ENCODE peak calls at places on chromosomes 1 and 21, in seven cellular contexts. One of them, this sample, is unnamed.

GRCh38 chr1:232943679-232944252 is 6.6 kb upstream of the NTPCR start:
- DNase-seq in IMR-90: no peak
- DNase-seq in H9: no peak
- DNase-seq in H1: no peak
- DNase-seq in mesenchymal stem cell: no peak
- DNase-seq in mesendoderm: no peak
- DNase-seq in trophoblast cell: no peak
- DNase-seq in this sample: no peak

GRCh38 chr1:215830221-215830620 is 263.1 kb downstream of the KCTD3 start:
- DNase-seq in IMR-90: no peak
- DNase-seq in H9: no peak
- DNase-seq in H1: no peak
- DNase-seq in mesenchymal stem cell: no peak
- DNase-seq in mesendoderm: no peak
- DNase-seq in trophoblast cell: no peak
- DNase-seq in this sample: no peak

GRCh38 chr1:236168716-236169429 is 26.5 kb downstream of the GPR137B start:
- DNase-seq in IMR-90: peak
- DNase-seq in H9: peak
- DNase-seq in H1: peak
- DNase-seq in mesenchymal stem cell: peak
- DNase-seq in mesendoderm: no peak
- DNase-seq in trophoblast cell: peak
- DNase-seq in this sample: no peak

GRCh38 chr1:44318097-44319088 is 36.7 kb downstream of the ERI3 start:
- DNase-seq in IMR-90: peak
- DNase-seq in H9: peak
- DNase-seq in H1: peak
- DNase-seq in mesenchymal stem cell: peak
- DNase-seq in mesendoderm: peak
- DNase-seq in trophoblast cell: peak
- DNase-seq in this sample: no peak

GRCh38 chr1:150221552-150221951 is 14.4 kb downstream of the ANP32E start:
- DNase-seq in IMR-90: peak
- DNase-seq in H9: no peak
- DNase-seq in H1: peak
- DNase-seq in mesenchymal stem cell: peak
- DNase-seq in mesendoderm: no peak
- DNase-seq in trophoblast cell: peak
- DNase-seq in this sample: no peak

GRCh38 chr1:168386492-168386891 is 105.8 kb downstream of the TBX19 start:
- DNase-seq in IMR-90: no peak
- DNase-seq in H9: no peak
- DNase-seq in H1: no peak
- DNase-seq in mesenchymal stem cell: no peak
- DNase-seq in mesendoderm: no peak
- DNase-seq in trophoblast cell: no peak
- DNase-seq in this sample: no peak

GRCh38 chr1:84462118-84462517 is 16.9 kb upstream of the RPF1 start:
- DNase-seq in IMR-90: no peak
- DNase-seq in H9: no peak
- DNase-seq in H1: no peak
- DNase-seq in mesenchymal stem cell: no peak
- DNase-seq in mesendoderm: no peak
- DNase-seq in trophoblast cell: no peak
- DNase-seq in this sample: no peak

GRCh38 chr1:160325252-160325651 is 17.8 kb downstream of the COPA start:
- DNase-seq in IMR-90: no peak
- DNase-seq in H9: no peak
- DNase-seq in H1: no peak
- DNase-seq in mesenchymal stem cell: no peak
- DNase-seq in mesendoderm: no peak
- DNase-seq in trophoblast cell: no peak
- DNase-seq in this sample: no peak

GRCh38 chr21:37767984-37768383 is 148.3 kb downstream of the KCNJ6 start:
- DNase-seq in IMR-90: peak
- DNase-seq in H9: no peak
- DNase-seq in H1: no peak
- DNase-seq in mesenchymal stem cell: peak
- DNase-seq in mesendoderm: no peak
- DNase-seq in trophoblast cell: no peak
- DNase-seq in this sample: no peak

GRCh38 chr1:190754769-190755168 is 277.1 kb upstream of the BRINP3 start:
- DNase-seq in IMR-90: peak
- DNase-seq in H9: no peak
- DNase-seq in H1: no peak
- DNase-seq in mesenchymal stem cell: no peak
- DNase-seq in mesendoderm: no peak
- DNase-seq in trophoblast cell: no peak
- DNase-seq in this sample: no peak

GRCh38 chr21:35840949-35841348 is 219.4 kb downstream of the SETD4 start:
- DNase-seq in IMR-90: no peak
- DNase-seq in H9: no peak
- DNase-seq in H1: no peak
- DNase-seq in mesenchymal stem cell: no peak
- DNase-seq in mesendoderm: no peak
- DNase-seq in trophoblast cell: no peak
- DNase-seq in this sample: no peak

GRCh38 chr21:35838350-35838749 is 222.0 kb downstream of the SETD4 start:
- DNase-seq in IMR-90: no peak
- DNase-seq in H9: no peak
- DNase-seq in H1: no peak
- DNase-seq in mesenchymal stem cell: no peak
- DNase-seq in mesendoderm: peak
- DNase-seq in trophoblast cell: no peak
- DNase-seq in this sample: no peak

GRCh38 chr21:35840197-35840799 is 220.0 kb downstream of the SETD4 start:
- DNase-seq in IMR-90: peak
- DNase-seq in H9: no peak
- DNase-seq in H1: no peak
- DNase-seq in mesenchymal stem cell: peak
- DNase-seq in mesendoderm: peak
- DNase-seq in trophoblast cell: peak
- DNase-seq in this sample: peak

GRCh38 chr21:35843911-35844667 is 216.2 kb downstream of the SETD4 start:
- DNase-seq in IMR-90: no peak
- DNase-seq in H9: no peak
- DNase-seq in H1: no peak
- DNase-seq in mesenchymal stem cell: no peak
- DNase-seq in mesendoderm: no peak
- DNase-seq in trophoblast cell: no peak
- DNase-seq in this sample: no peak

GRCh38 chr21:35838987-35839763 is 221.2 kb downstream of the SETD4 start:
- DNase-seq in IMR-90: no peak
- DNase-seq in H9: no peak
- DNase-seq in H1: no peak
- DNase-seq in mesenchymal stem cell: no peak
- DNase-seq in mesendoderm: no peak
- DNase-seq in trophoblast cell: no peak
- DNase-seq in this sample: no peak
- H3K23ac ChIP-seq in IMR-90: no peak
- H3K23ac ChIP-seq in H9: no peak
- H3K23ac ChIP-seq in H1: no peak
- H3K23ac ChIP-seq in mesenchymal stem cell: no peak
- H3K23ac ChIP-seq in mesendoderm: peak
- H3K23ac ChIP-seq in trophoblast cell: peak
- H3K23ac ChIP-seq in this sample: no peak

GRCh38 chr1:213070399-213070798 is 19.4 kb downstream of the RPS6KC1 start:
- DNase-seq in IMR-90: peak
- DNase-seq in H9: no peak
- DNase-seq in H1: no peak
- DNase-seq in mesenchymal stem cell: peak
- DNase-seq in mesendoderm: no peak
- DNase-seq in trophoblast cell: no peak
- DNase-seq in this sample: no peak
- H3K23ac ChIP-seq in IMR-90: no peak
- H3K23ac ChIP-seq in H9: no peak
- H3K23ac ChIP-seq in H1: no peak
- H3K23ac ChIP-seq in mesenchymal stem cell: no peak
- H3K23ac ChIP-seq in mesendoderm: no peak
- H3K23ac ChIP-seq in trophoblast cell: no peak
- H3K23ac ChIP-seq in this sample: no peak

GRCh38 chr21:32587651-32588050 is 2.3 kb upstream of the TCP10L start:
- DNase-seq in IMR-90: no peak
- DNase-seq in H9: no peak
- DNase-seq in H1: no peak
- DNase-seq in mesenchymal stem cell: no peak
- DNase-seq in mesendoderm: no peak
- DNase-seq in trophoblast cell: peak
- DNase-seq in this sample: no peak

GRCh38 chr21:32587112-32587511 is 1.8 kb upstream of the TCP10L start:
- DNase-seq in IMR-90: no peak
- DNase-seq in H9: no peak
- DNase-seq in H1: no peak
- DNase-seq in mesenchymal stem cell: no peak
- DNase-seq in mesendoderm: no peak
- DNase-seq in trophoblast cell: no peak
- DNase-seq in this sample: no peak

GRCh38 chr21:32585970-32586369 is 647 bp upstream of the TCP10L start:
- DNase-seq in IMR-90: no peak
- DNase-seq in H9: no peak
- DNase-seq in H1: no peak
- DNase-seq in mesenchymal stem cell: no peak
- DNase-seq in mesendoderm: no peak
- DNase-seq in trophoblast cell: peak
- DNase-seq in this sample: no peak

GRCh38 chr21:32584472-32584871 is 851 bp downstream of the TCP10L start:
- DNase-seq in IMR-90: no peak
- DNase-seq in H9: no peak
- DNase-seq in H1: no peak
- DNase-seq in mesenchymal stem cell: no peak
- DNase-seq in mesendoderm: no peak
- DNase-seq in trophoblast cell: no peak
- DNase-seq in this sample: no peak

DNA sequence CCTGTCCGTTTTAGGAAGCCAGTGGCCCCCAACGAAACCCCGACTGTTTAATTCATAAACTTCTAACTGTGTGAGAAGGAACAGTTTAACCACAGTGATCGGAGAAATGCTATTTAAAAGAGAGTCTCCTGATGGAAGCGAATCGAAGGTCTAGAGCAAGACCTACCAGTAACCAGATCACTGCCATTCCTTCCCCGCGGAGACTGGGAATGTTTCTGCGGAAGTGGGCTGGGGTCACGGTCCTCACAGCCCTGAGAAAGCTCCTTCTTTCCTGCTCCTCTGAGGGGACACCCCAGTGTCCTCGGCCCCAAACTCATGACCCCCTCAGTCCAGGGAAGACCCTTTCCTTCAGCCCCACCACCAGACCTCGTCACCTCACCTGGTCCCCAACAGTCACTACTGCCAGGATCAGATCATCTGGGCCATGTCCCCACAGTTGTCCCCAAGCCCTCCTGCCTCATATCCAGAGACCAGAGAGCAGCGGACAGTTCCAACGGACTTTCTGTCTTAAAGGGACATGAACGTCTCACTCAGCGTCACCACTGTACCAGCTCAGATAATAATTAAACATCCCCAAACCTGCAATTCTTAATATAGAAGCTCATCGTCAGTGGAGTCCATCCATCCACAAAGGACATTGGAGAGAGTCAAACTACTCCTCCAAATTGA is at the start of gene TCP10L:
- DNase-seq in IMR-90: no peak
- DNase-seq in H9: no peak
- DNase-seq in H1: no peak
- DNase-seq in mesenchymal stem cell: no peak
- DNase-seq in mesendoderm: no peak
- DNase-seq in trophoblast cell: no peak
- DNase-seq in this sample: no peak
- H3K23ac ChIP-seq in IMR-90: no peak
- H3K23ac ChIP-seq in H9: no peak
- H3K23ac ChIP-seq in H1: no peak
- H3K23ac ChIP-seq in mesenchymal stem cell: no peak
- H3K23ac ChIP-seq in mesendoderm: no peak
- H3K23ac ChIP-seq in trophoblast cell: no peak
- H3K23ac ChIP-seq in this sample: no peak

GRCh38 chr1:207793327-207793726 is 41.5 kb downstream of the CD46 start:
- DNase-seq in IMR-90: no peak
- DNase-seq in H9: no peak
- DNase-seq in H1: no peak
- DNase-seq in mesenchymal stem cell: no peak
- DNase-seq in mesendoderm: no peak
- DNase-seq in trophoblast cell: no peak
- DNase-seq in this sample: no peak

GRCh38 chr1:207791290-207791689 is 39.4 kb downstream of the CD46 start:
- DNase-seq in IMR-90: no peak
- DNase-seq in H9: no peak
- DNase-seq in H1: no peak
- DNase-seq in mesenchymal stem cell: no peak
- DNase-seq in mesendoderm: no peak
- DNase-seq in trophoblast cell: peak
- DNase-seq in this sample: no peak

GRCh38 chr1:207789792-207790787 is 38.2 kb downstream of the CD46 start:
- DNase-seq in IMR-90: peak
- DNase-seq in H9: no peak
- DNase-seq in H1: no peak
- DNase-seq in mesenchymal stem cell: peak
- DNase-seq in mesendoderm: no peak
- DNase-seq in trophoblast cell: peak
- DNase-seq in this sample: no peak

GRCh38 chr1:207787776-207788175 is 35.9 kb downstream of the CD46 start:
- DNase-seq in IMR-90: peak
- DNase-seq in H9: no peak
- DNase-seq in H1: no peak
- DNase-seq in mesenchymal stem cell: no peak
- DNase-seq in mesendoderm: no peak
- DNase-seq in trophoblast cell: peak
- DNase-seq in this sample: no peak

DNA sequence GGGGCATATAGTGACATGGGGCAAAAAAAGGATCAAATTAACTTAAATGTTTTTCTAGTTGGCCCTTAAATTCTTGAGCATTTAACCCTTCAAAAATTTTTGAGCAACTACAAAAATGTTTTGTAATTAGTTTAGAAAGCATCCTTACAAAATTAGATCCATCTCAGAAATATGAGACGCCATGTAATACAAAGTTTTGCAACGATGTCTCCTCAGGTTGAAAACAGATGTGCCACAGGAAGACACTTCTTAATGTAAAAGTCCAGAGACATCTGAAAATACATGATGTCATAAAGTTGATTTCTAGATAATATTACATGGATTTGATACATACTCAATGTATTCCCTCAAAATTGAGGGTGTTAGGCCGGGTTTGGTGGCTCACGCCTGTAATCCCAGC is 37.5 kb downstream of the CD46 start:
- DNase-seq in IMR-90: no peak
- DNase-seq in H9: no peak
- DNase-seq in H1: no peak
- DNase-seq in mesenchymal stem cell: no peak
- DNase-seq in mesendoderm: no peak
- DNase-seq in trophoblast cell: no peak
- DNase-seq in this sample: no peak
- H3K23ac ChIP-seq in IMR-90: no peak
- H3K23ac ChIP-seq in H9: no peak
- H3K23ac ChIP-seq in H1: no peak
- H3K23ac ChIP-seq in mesenchymal stem cell: no peak
- H3K23ac ChIP-seq in mesendoderm: no peak
- H3K23ac ChIP-seq in trophoblast cell: no peak
- H3K23ac ChIP-seq in this sample: no peak